ENCODE peak calls at places on chromosomes 11 and 22, in five cellular contexts. P is stimulated activated effector memory CD8-positive, alpha-beta T cell treated with anti-CD3 and anti-CD28 coated beads, Interleukin-12 subunit alpha, Interleukin-12 subunit beta, amount 100 ng/mL, for 72 hours; O is GM20000; R is tibial artery; G is SIG-M5. D is an unnamed sample.

GRCh38 chr11:65489706-65490310 is 9.0 kb upstream of the MALAT1 start:
- DNase-seq in P (no peak), O (no peak), R (peak; percentile 79), G (no peak), D (no peak)

GRCh38 chr22:23754980-23755636 is 883 bp upstream of the VPREB3 start:
- DNase-seq in P (no peak), O (peak; percentile 4), R (no peak), G (no peak), D (no peak)

GRCh38 chr11:66981976-66982578 is 7.0 kb downstream of the C11orf86 start:
- DNase-seq in P (no peak), O (no peak), R (peak; percentile 89), G (peak; percentile 25), D (peak; percentile 92)

GRCh38 chr11:19525714-19526113 is 186.9 kb upstream of the NAV2 start:
- DNase-seq in P (no peak), O (no peak), R (no peak), G (no peak), D (no peak)

GRCh38 chr11:72511393-72512047 is 77.2 kb upstream of the CLPB start:
- DNase-seq in P (no peak), O (no peak), R (no peak), G (no peak), D (peak; percentile 10)

GRCh38 chr11:117440258-117440657 is 112.6 kb downstream of the CEP164 start:
- DNase-seq in P (no peak), O (no peak), R (no peak), G (no peak), D (no peak)

GRCh38 chr11:67539588-67539987 is 16.3 kb upstream of the CABP2 start:
- DNase-seq in P (no peak), O (no peak), R (no peak), G (no peak), D (no peak)

GRCh38 chr11:105588001-105588400 is 21.9 kb upstream of the GRIA4 start:
- DNase-seq in P (no peak), O (no peak), R (no peak), G (no peak), D (peak; percentile 77)

GRCh38 chr22:50089231-50090140 is at the start of gene MOV10L1:
- DNase-seq in P (no peak), O (peak; percentile 28), R (no peak), G (no peak), D (no peak)

GRCh38 chr11:22340803-22341581 is 2.8 kb downstream of the SLC17A6 start:
- DNase-seq in P (no peak), O (no peak), R (no peak), G (no peak), D (no peak)

GRCh38 chr11:31655483-31655882 is 145.9 kb downstream of the ELP4 start:
- DNase-seq in P (no peak), O (no peak), R (no peak), G (no peak), D (peak; percentile 41)

GRCh38 chr11:32494629-32495028 is 59.3 kb upstream of the WT1 start:
- DNase-seq in P (no peak), O (no peak), R (no peak), G (no peak), D (no peak)

GRCh38 chr11:128522063-128522942 is 65.1 kb downstream of the ETS1 start:
- DNase-seq in P (peak; percentile 95), O (peak; percentile 97), R (peak; percentile 97), G (no peak), D (peak; percentile 99)

GRCh38 chr11:118435233-118435892 is 929 bp upstream of the KMT2A start:
- DNase-seq in P (peak; percentile 87), O (peak; percentile 77), R (peak; percentile 74), G (peak; percentile 49), D (peak; percentile 71)

GRCh38 chr11:116825434-116825833 is 2.3 kb upstream of the APOA4 start:
- DNase-seq in P (no peak), O (no peak), R (no peak), G (no peak), D (no peak)

GRCh38 chr11:77502501-77502900 is 28.6 kb upstream of the PAK1 start:
- DNase-seq in P (no peak), O (no peak), R (no peak), G (no peak), D (no peak)

GRCh38 chr11:102986815-102987214 is 31.3 kb upstream of the MMP13 start:
- DNase-seq in P (no peak), O (no peak), R (no peak), G (no peak), D (peak; percentile 63)

D was measured in mesenchymal stem cell.